ENCODE peak calls at places on chromosomes 3 and 15, in six cellular contexts. H is HCT116, Y is H1, I is SK-N-SH, M is GM12878, A is K562. O is an unnamed sample.

GRCh38 chr15:31197497-31198414 is 96.2 kb upstream of the TRPM1 start:
- DNase-seq in H (no peak), I (peak; percentile 60), A (peak; percentile 59), Y (peak; percentile 84), M (peak; percentile 47), O (peak; percentile 31)

GRCh38 chr3:151800449-151800848 is 13.5 kb upstream of the AADAC start:
- DNase-seq in H (no peak), Y (no peak), I (no peak), A (no peak), M (no peak), O (no peak)

GRCh38 chr3:197398301-197398878 is 100.0 kb upstream of the DLG1 start:
- DNase-seq in M (no peak), A (no peak), Y (no peak), I (peak; percentile 1), H (no peak), O (no peak)

GRCh38 chr15:58174709-58175108 is 36.5 kb downstream of the AQP9 start:
- DNase-seq in H (no peak), A (no peak), I (no peak), Y (no peak), M (no peak), O (no peak)

GRCh38 chr3:73773228-73773627 is 148.5 kb upstream of the PDZRN3 start:
- DNase-seq in A (no peak), H (no peak), Y (no peak), I (no peak), M (no peak), O (no peak)

GRCh38 chr3:169604568-169604967 is 58.9 kb downstream of the MECOM start:
- DNase-seq in M (no peak), H (peak; percentile 6), Y (no peak), I (no peak), A (no peak), O (no peak)

GRCh38 chr3:184908859-184909258 is 96.9 kb downstream of the VPS8 start:
- DNase-seq in Y (no peak), M (no peak), H (no peak), A (peak; percentile 5), I (no peak), O (no peak)

GRCh38 chr3:106610362-106610997 is 741.7 kb upstream of the CBLB start:
- DNase-seq in Y (no peak), H (no peak), A (no peak), M (no peak), I (no peak), O (peak; percentile 49)

GRCh38 chr15:82919231-82919886 is 33.2 kb downstream of the HOMER2 start:
- DNase-seq in I (no peak), Y (no peak), M (no peak), H (no peak), A (no peak), O (peak; percentile 27)

GRCh38 chr3:85853805-85854204 is 895.0 kb downstream of the CADM2 start:
- DNase-seq in A (no peak), H (no peak), Y (no peak), M (no peak), I (no peak), O (no peak)

GRCh38 chr15:64000183-64000710 is 46.0 kb downstream of the DAPK2 start:
- DNase-seq in Y (no peak), A (no peak), H (no peak), M (no peak), I (no peak), O (no peak)

GRCh38 chr15:88860212-88860611 is 35.1 kb downstream of the HAPLN3 start:
- DNase-seq in M (no peak), A (no peak), Y (no peak), I (no peak), H (no peak), O (no peak)

GRCh38 chr3:7813412-7813811 is 688.2 kb upstream of the LMCD1 start:
- DNase-seq in A (no peak), H (no peak), Y (no peak), I (peak; percentile 22), M (no peak), O (no peak)

GRCh38 chr3:174488527-174488926 is 370.6 kb upstream of the NAALADL2 start:
- DNase-seq in I (no peak), M (no peak), H (no peak), Y (no peak), A (no peak), O (no peak)

GRCh38 chr3:128559486-128560225 is 66.7 kb upstream of the GATA2 start:
- DNase-seq in M (no peak), Y (no peak), I (no peak), A (no peak), H (no peak), O (no peak)

GRCh38 chr15:70200003-70200410 is 102.3 kb upstream of the TLE3 start:
- DNase-seq in I (no peak), H (no peak), M (no peak), Y (no peak), A (no peak), O (no peak)

GRCh38 chr3:53140575-53141467 is 10.6 kb upstream of the RFT1 start:
- DNase-seq in I (no peak), A (no peak), H (no peak), Y (no peak), M (no peak), O (no peak)

GRCh38 chr3:188860147-188860546 is 311.6 kb upstream of the TPRG1 start:
- DNase-seq in H (no peak), M (no peak), I (no peak), A (no peak), Y (no peak), O (no peak)

GRCh38 chr3:86976206-86976605 is 14.7 kb downstream of the VGLL3 start:
- DNase-seq in A (no peak), Y (no peak), M (no peak), H (no peak), I (no peak), O (no peak)

GRCh38 chr3:35708394-35708793 is 69.1 kb downstream of the ARPP21 start:
- DNase-seq in A (no peak), M (no peak), Y (no peak), H (no peak), I (no peak), O (no peak)

GRCh38 chr3:72675243-72675642 is 173.0 kb downstream of the SHQ1 start:
- DNase-seq in H (no peak), M (no peak), A (no peak), Y (no peak), I (no peak), O (no peak)

GRCh38 chr15:82312611-82313349 is 36.5 kb downstream of the GOLGA6L10 start:
- DNase-seq in M (no peak), H (no peak), Y (peak; percentile 38), A (no peak), I (no peak), O (no peak)

GRCh38 chr15:82064824-82065223 is 19.0 kb upstream of the MEX3B start:
- DNase-seq in Y (no peak), M (no peak), H (no peak), I (no peak), A (no peak), O (no peak)

GRCh38 chr3:79233431-79234060 is 534.3 kb downstream of the ROBO1 start:
- DNase-seq in I (no peak), H (no peak), Y (no peak), M (no peak), A (no peak), O (no peak)

GRCh38 chr3:9208713-9209112 is 40.7 kb downstream of the SRGAP3 start:
- DNase-seq in I (no peak), A (no peak), M (no peak), Y (no peak), H (no peak), O (no peak)

GRCh38 chr15:78072080-78072892 is 5.2 kb downstream of the TBC1D2B start:
- DNase-seq in M (no peak), Y (no peak), H (no peak), I (no peak), A (no peak), O (no peak)

GRCh38 chr15:99408236-99409096 is 157.2 kb downstream of the LRRC28 start:
- DNase-seq in A (no peak), I (peak; percentile 26), M (no peak), H (no peak), Y (no peak), O (no peak)

GRCh38 chr3:151155409-151156128 is 47.4 kb downstream of the GPR171 start:
- DNase-seq in H (no peak), I (no peak), Y (no peak), M (no peak), A (no peak), O (no peak)

GRCh38 chr15:94312946-94313345 is 81.6 kb downstream of the MCTP2 start:
- DNase-seq in I (no peak), H (no peak), A (no peak), M (no peak), Y (no peak), O (no peak)

GRCh38 chr15:52503788-52504496 is 24.7 kb downstream of the MYO5A start:
- DNase-seq in H (no peak), I (no peak), M (peak; percentile 51), A (peak; percentile 3), Y (no peak), O (no peak)

GRCh38 chr3:66140763-66141372 is 79.9 kb upstream of the SLC25A26 start:
- DNase-seq in H (peak; percentile 15), M (peak; percentile 17), I (no peak), Y (no peak), A (no peak), O (peak; percentile 76)
- TF ChIP-seq JUND in H (no peak), M (no peak), I (no peak), Y (no peak), A (no peak), O (no peak)

GRCh38 chr3:57919987-57920386 is 88.2 kb upstream of the FLNB start:
- DNase-seq in I (no peak), M (no peak), Y (no peak), H (no peak), A (peak; percentile 15), O (no peak)

GRCh38 chr3:57917611-57918010 is 90.6 kb upstream of the FLNB start:
- DNase-seq in H (no peak), A (no peak), M (no peak), Y (no peak), I (no peak), O (no peak)

GRCh38 chr3:57923101-57923500 is 85.1 kb upstream of the FLNB start:
- DNase-seq in H (no peak), Y (no peak), A (no peak), M (no peak), I (no peak), O (no peak)

GRCh38 chr3:57918123-57918837 is 89.9 kb upstream of the FLNB start:
- DNase-seq in A (no peak), H (no peak), I (no peak), M (no peak), Y (no peak), O (no peak)
- TF ChIP-seq JUND in A (no peak), H (no peak), I (peak; percentile 49), M (no peak), Y (no peak), O (no peak)

GRCh38 chr15:40240619-40241304 is 1.9 kb downstream of the PAK6 start:
- DNase-seq in M (no peak), A (no peak), I (no peak), H (no peak), Y (peak; percentile 41), O (no peak)
- TF ChIP-seq JUND in M (no peak), A (no peak), I (no peak), H (no peak), Y (no peak), O (no peak)

DNA sequence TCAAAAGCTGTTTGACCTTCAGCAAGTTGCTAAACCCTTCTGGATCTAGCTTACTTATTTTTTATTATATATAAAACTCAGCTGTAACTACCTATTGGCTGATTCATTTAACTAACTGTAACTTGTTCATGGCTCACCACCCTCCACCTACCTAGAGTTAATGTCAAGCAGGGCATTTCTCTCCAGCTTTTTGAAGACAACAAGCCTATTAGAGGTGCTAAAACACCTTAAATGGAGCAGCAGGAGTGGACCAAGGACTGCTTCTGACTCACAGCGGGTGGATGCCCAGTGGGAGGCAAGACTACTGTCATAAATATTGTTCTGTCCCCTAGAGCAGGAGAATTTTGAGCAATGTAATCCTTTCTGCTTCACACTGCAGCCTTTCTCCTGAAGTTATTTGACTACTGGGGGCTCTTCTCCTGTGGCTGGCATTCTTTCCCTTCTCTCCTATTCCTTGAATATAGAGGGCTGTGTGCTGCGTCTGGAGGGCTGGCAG is 146.9 kb downstream of the CLSTN2 start:
- DNase-seq in H (no peak), I (no peak), Y (peak; percentile 11), M (no peak), A (no peak), O (no peak)
- TF ChIP-seq JUND in H (no peak), I (no peak), Y (no peak), M (no peak), A (no peak), O (no peak)